ENCODE peak calls at places on chromosomes 6 and 20, in four cellular contexts. R, T, Q and O are unnamed samples.

GRCh38 chr20:4861961-4862360 is 139.3 kb downstream of the SLC23A2 start:
- DNase-seq in R (no peak), T (no peak), Q (no peak), O (no peak)

GRCh38 chr20:38113401-38114325 is 51.4 kb downstream of the TGM2 start:
- DNase-seq in R (peak; percentile 31), T (no peak), Q (no peak), O (no peak)

GRCh38 chr6:113672691-113673149 is 184.4 kb upstream of the MARCKS start:
- DNase-seq in R (peak; percentile 47), T (peak; percentile 59), Q (peak; percentile 51), O (no peak)

GRCh38 chr20:14924433-14924832 is 587.0 kb upstream of the FLRT3 start:
- DNase-seq in R (no peak), T (no peak), Q (peak; percentile 14), O (no peak)

GRCh38 chr6:131807321-131807643 is 538 bp upstream of the ENPP1 start:
- DNase-seq in R (no peak), T (no peak), Q (no peak), O (no peak)

GRCh38 chr6:6614965-6615304 is 26.4 kb downstream of the LY86 start:
- DNase-seq in R (no peak), T (no peak), Q (no peak), O (no peak)

GRCh38 chr6:12992770-12993169 is 276.2 kb downstream of the PHACTR1 start:
- DNase-seq in R (no peak), T (no peak), Q (no peak), O (no peak)

GRCh38 chr20:14707865-14708574 is 370.6 kb upstream of the FLRT3 start:
- DNase-seq in R (no peak), T (no peak), Q (no peak), O (no peak)

GRCh38 chr6:43828711-43829110 is 58.7 kb downstream of the VEGFA start:
- DNase-seq in R (no peak), T (no peak), Q (no peak), O (no peak)

GRCh38 chr6:71404145-71404966 is 115.7 kb downstream of the OGFRL1 start:
- DNase-seq in R (no peak), T (no peak), Q (peak; percentile 94), O (no peak)

GRCh38 chr6:37048851-37049734 is 43.6 kb downstream of the FGD2 start:
- DNase-seq in R (peak; percentile 70), T (peak; percentile 49), Q (peak; percentile 39), O (peak; percentile 20)

GRCh38 chr6:145897552-145897951 is 66.6 kb downstream of the SHPRH start:
- DNase-seq in R (no peak), T (no peak), Q (no peak), O (no peak)

GRCh38 chr20:10171864-10172751 is 46.5 kb upstream of the SNAP25 start:
- DNase-seq in R (peak; percentile 43), T (peak; percentile 25), Q (peak; percentile 37), O (peak; percentile 38)

GRCh38 chr20:52975024-52975732 is 3.0 kb downstream of the TSHZ2 start:
- DNase-seq in R (no peak), T (peak; percentile 59), Q (no peak), O (no peak)

GRCh38 chr20:496126-496696 is 33.9 kb upstream of the TBC1D20 start:
- DNase-seq in R (no peak), T (no peak), Q (no peak), O (peak; percentile 68)

GRCh38 chr6:132011582-132011981 is 60.4 kb upstream of the CCN2 start:
- DNase-seq in R (no peak), T (no peak), Q (no peak), O (no peak)

GRCh38 chr6:12472601-12473038 is 182.5 kb downstream of the EDN1 start:
- DNase-seq in R (peak; percentile 61), T (no peak), Q (no peak), O (peak; percentile 90)

GRCh38 chr20:3221398-3222226 is 12.3 kb downstream of the ITPA start:
- DNase-seq in R (no peak), T (no peak), Q (no peak), O (no peak)

GRCh38 chr6:144007779-144008500 is at the start of gene PLAGL1:
- DNase-seq in R (peak; percentile 59), T (peak; percentile 70), Q (peak; percentile 57), O (peak; percentile 58)

GRCh38 chr6:90940812-90941481 is 354.1 kb upstream of the MAP3K7 start:
- DNase-seq in R (no peak), T (no peak), Q (peak; percentile 75), O (no peak)

GRCh38 chr6:40722081-40722480 is 134.9 kb upstream of the LRFN2 start:
- DNase-seq in R (no peak), T (no peak), Q (no peak), O (no peak)

GRCh38 chr20:31843881-31844280 is 1.5 kb downstream of the FOXS1 start:
- DNase-seq in R (no peak), T (no peak), Q (no peak), O (no peak)

GRCh38 chr20:31843288-31843687 is 2.1 kb downstream of the FOXS1 start:
- DNase-seq in R (no peak), T (no peak), Q (no peak), O (no peak)

GRCh38 chr20:31840906-31841816 is 4.2 kb downstream of the FOXS1 start:
- DNase-seq in R (no peak), T (no peak), Q (no peak), O (no peak)

GRCh38 chr20:31842471-31843157 is 2.8 kb downstream of the FOXS1 start:
- DNase-seq in R (no peak), T (peak; percentile 65), Q (peak; percentile 44), O (no peak)

GRCh38 chr20:31841928-31842327 is 3.5 kb downstream of the FOXS1 start:
- DNase-seq in R (no peak), T (peak; percentile 66), Q (peak; percentile 63), O (no peak)
- H3K27ac ChIP-seq in R (peak overlapping the region; percentile 27), T (peak overlapping the region; percentile 58), Q (peak overlapping the region; percentile 64), O (peak overlapping the region; percentile 5)

DNA sequence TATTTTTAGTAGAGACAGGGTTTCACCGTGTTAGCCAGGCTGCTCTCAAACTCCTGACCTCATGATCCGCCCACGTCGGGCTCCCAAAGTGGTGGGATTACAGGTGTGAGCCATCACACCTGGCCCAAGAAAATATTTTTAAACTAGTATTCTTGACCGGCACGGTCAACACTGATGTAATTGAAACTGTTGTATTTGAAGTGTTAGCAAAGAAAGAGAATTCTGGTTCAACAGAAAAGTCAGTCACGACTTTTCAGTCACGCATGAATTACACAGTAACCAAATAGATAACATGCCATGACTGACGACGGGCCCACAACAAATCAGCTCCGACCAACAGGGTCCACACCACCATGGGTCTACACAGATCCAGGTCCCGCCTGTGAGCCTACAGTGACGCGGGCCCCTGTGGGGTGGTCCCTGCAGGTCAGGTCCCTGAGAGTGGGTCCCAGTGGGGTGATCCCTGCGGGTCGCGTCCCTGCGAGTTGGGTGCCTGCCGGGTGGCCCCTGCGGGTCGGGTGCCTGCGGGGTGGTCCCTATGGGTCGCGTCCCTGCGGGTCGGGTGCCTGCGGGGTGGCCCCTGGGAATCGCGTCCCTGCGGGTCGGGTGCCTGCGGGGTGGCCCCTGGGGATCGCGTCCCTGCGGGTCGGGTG is 1.0 kb downstream of the GMEB2 start:
- DNase-seq in R (no peak), T (peak; percentile 63), Q (no peak), O (no peak)
- TF ChIP-seq POLR2A in R (no peak), T (no peak), Q (peak; percentile 55), O (no peak)

DNA sequence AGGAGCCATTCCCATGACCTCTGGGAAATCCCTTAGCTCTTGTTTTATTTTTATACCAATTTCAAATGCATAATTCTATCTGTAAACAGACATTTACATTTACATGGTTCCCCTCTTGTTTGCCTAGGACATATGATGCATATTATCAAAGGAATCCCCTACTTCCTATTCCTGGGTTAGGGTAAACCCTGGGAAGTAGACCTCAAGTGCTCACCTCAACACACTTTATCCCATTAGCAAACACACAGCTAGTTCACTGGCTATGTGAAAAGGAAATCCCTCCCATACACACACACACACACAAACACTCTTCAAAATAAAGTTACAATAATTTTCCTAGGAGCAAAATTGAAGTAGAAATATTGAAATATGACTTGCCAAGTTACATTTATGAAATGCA is 27.0 kb downstream of the PDE10A start:
- DNase-seq in R (no peak), T (no peak), Q (peak; percentile 63), O (no peak)
- H3K27ac ChIP-seq in R (no peak overlapping the region), T (no peak overlapping the region), Q (no peak overlapping the region), O (no peak overlapping the region)

DNA sequence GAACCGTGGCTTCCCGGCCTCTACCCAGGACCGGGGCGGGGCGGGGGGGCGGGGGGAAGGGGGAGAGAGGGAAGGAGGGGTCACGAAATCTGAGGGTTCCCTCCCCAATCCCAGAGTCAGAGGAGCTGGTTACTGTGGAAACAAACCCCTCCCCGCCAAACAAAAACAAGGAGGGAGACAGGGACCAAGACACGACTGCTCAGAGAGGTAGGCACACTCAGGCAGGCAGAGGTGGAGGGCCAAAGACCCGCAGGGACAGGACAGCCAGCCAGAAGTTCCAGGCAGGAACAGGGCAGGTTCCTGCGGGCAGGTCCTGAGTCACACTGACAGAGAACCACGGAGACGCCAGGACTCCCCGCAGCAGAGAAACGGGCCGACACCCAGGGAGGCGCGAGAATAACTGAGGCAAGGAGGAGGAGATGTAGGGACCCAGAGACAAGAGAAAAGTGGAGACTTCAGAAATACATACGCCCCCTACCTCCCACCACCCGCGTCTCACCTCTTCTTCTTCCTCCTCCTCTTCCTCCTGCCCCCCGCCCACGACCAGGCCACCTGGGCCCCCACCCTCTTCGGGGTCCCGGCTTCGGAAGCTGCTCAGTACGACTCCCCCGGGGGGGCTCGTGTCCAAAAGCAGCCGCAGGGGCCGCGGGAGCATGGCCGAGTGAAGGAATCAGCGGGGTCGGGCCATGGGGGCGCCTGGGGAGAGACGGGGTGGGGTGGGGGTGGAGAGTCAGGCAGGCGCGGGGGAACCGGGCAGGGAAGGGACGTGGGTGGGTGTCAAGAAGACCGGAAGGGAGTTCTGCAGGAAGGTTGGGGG is 578 bp downstream of the RGL2 start:
- DNase-seq in R (peak; percentile 84), T (peak; percentile 67), Q (peak; percentile 55), O (peak; percentile 84)
- TF ChIP-seq POLR2A in R (no peak), T (peak; percentile 82), Q (no peak), O (peak; percentile 82)

GRCh38 chr6:53188840-53189232 is 40.2 kb upstream of the GCM1 start:
- DNase-seq in R (no peak), T (no peak), Q (no peak), O (no peak)
- H3K27ac ChIP-seq in R (no peak overlapping the region), T (no peak overlapping the region), Q (no peak overlapping the region), O (no peak overlapping the region)

GRCh38 chr6:26017567-26017966 is 55.0 kb downstream of the TRIM38 start:
- DNase-seq in R (peak; percentile 67), T (peak; percentile 79), Q (peak; percentile 87), O (peak; percentile 55)
- TF ChIP-seq POLR2A in R (no peak), T (peak; percentile 75), Q (peak; percentile 84), O (peak; percentile 56)

GRCh38 chr20:32396656-32397160 is 38.6 kb downstream of the ASXL1 start:
- DNase-seq in R (no peak), T (no peak), Q (no peak), O (no peak)
- H3K27ac ChIP-seq in R (no peak overlapping the region), T (no peak overlapping the region), Q (no peak overlapping the region), O (no peak overlapping the region)

GRCh38 chr20:57457243-57457761 is 66.1 kb downstream of the RBM38 start:
- DNase-seq in R (no peak), T (no peak), Q (no peak), O (no peak)
- TF ChIP-seq POLR2A in R (no peak), T (no peak), Q (no peak), O (no peak)

GRCh38 chr20:31517373-31517772 is 3.1 kb downstream of the HM13 start:
- DNase-seq in R (peak; percentile 62), T (no peak), Q (peak; percentile 69), O (peak; percentile 37)
- H3K27ac ChIP-seq in R (no peak overlapping the region), T (no peak overlapping the region), Q (no peak overlapping the region), O (no peak overlapping the region)